ENCODE peak calls at places on chromosomes 3 and 15, in ten cellular contexts. W is NB4, O is HepG2, I is IMR-90, J is A549, D is testis, T is lower leg skin, B is GM12891, N is heart left ventricle, E is ovary. G is an unnamed sample.

GRCh38 chr3:37909067-37909911 is 47.6 kb downstream of the CTDSPL start:
- DNase-seq in I (peak), O (peak), B (no peak), E (no peak), N (no peak), T (no peak), J (no peak), D (peak), W (peak), G (no peak)

GRCh38 chr3:127706785-127707351 is 34.1 kb downstream of the ABTB1 start:
- DNase-seq in D (no peak), B (no peak), E (no peak), O (no peak), W (no peak), N (no peak), I (no peak), J (no peak), T (no peak), G (peak)

GRCh38 chr3:39407773-39408492 is 1.4 kb downstream of the RPSA start:
- DNase-seq in J (no peak), O (no peak), I (peak), B (no peak), D (no peak), W (no peak), T (no peak), E (no peak), N (no peak), G (no peak)

GRCh38 chr3:61853912-61854311 is 292.5 kb downstream of the PTPRG start:
- DNase-seq in B (no peak), J (no peak), O (no peak), I (no peak), E (no peak), W (no peak), N (no peak), D (no peak), T (no peak), G (no peak)

GRCh38 chr3:72139316-72139715 is 354.4 kb upstream of the PROK2 start:
- DNase-seq in B (no peak), O (no peak), D (no peak), N (no peak), J (no peak), I (no peak), W (no peak), E (no peak), T (no peak), G (no peak)

GRCh38 chr3:83317605-83318004 is 1556.2 kb upstream of the GBE1 start:
- DNase-seq in W (no peak), D (no peak), O (no peak), T (no peak), E (no peak), I (no peak), B (no peak), J (no peak), N (no peak), G (no peak)

GRCh38 chr3:11558918-11559815 is 84.5 kb downstream of the VGLL4 start:
- DNase-seq in O (peak), T (no peak), W (no peak), I (no peak), E (no peak), J (no peak), D (no peak), B (no peak), N (no peak), G (no peak)

GRCh38 chr3:45712434-45713110 is 23.4 kb downstream of the SACM1L start:
- DNase-seq in W (no peak), E (no peak), T (no peak), O (no peak), D (no peak), B (no peak), J (no peak), I (no peak), N (no peak), G (no peak)

GRCh38 chr15:55586808-55587207 is 1.3 kb downstream of the PYGO1 start:
- DNase-seq in O (no peak), I (peak), N (no peak), W (no peak), E (no peak), D (no peak), B (no peak), T (no peak), J (no peak), G (peak)

GRCh38 chr3:105982207-105982606 is 113.4 kb upstream of the CBLB start:
- DNase-seq in N (no peak), O (no peak), B (no peak), I (no peak), J (no peak), E (no peak), T (no peak), W (no peak), D (no peak), G (no peak)

GRCh38 chr15:91572110-91572509 is 281.4 kb upstream of the SLCO3A1 start:
- DNase-seq in T (no peak), D (peak), J (no peak), W (peak), B (no peak), I (peak), E (peak), N (no peak), O (no peak), G (no peak)

GRCh38 chr3:109050591-109051167 is 67.3 kb downstream of the MORC1 start:
- DNase-seq in N (no peak), I (peak), T (no peak), B (no peak), J (peak), E (no peak), W (peak), O (peak), D (no peak), G (peak)

GRCh38 chr3:196659901-196660351 is 20.4 kb downstream of the NRROS start:
- DNase-seq in T (no peak), N (no peak), D (no peak), B (no peak), W (no peak), O (no peak), J (no peak), I (no peak), E (no peak), G (no peak)
- TF ChIP-seq POLR2A in T (no peak), N (no peak), D (no peak), B (no peak), W (no peak), O (no peak), J (no peak), I (no peak), E (no peak), G (no peak)

GRCh38 chr3:133943639-133944131 is 48.0 kb upstream of the RAB6B start:
- DNase-seq in E (no peak), T (no peak), B (no peak), N (no peak), D (peak), W (peak), O (no peak), I (peak), J (peak), G (peak)
- TF ChIP-seq POLR2A in E (no peak), T (no peak), B (no peak), N (no peak), D (no peak), W (no peak), O (no peak), I (no peak), J (no peak), G (no peak)

DNA sequence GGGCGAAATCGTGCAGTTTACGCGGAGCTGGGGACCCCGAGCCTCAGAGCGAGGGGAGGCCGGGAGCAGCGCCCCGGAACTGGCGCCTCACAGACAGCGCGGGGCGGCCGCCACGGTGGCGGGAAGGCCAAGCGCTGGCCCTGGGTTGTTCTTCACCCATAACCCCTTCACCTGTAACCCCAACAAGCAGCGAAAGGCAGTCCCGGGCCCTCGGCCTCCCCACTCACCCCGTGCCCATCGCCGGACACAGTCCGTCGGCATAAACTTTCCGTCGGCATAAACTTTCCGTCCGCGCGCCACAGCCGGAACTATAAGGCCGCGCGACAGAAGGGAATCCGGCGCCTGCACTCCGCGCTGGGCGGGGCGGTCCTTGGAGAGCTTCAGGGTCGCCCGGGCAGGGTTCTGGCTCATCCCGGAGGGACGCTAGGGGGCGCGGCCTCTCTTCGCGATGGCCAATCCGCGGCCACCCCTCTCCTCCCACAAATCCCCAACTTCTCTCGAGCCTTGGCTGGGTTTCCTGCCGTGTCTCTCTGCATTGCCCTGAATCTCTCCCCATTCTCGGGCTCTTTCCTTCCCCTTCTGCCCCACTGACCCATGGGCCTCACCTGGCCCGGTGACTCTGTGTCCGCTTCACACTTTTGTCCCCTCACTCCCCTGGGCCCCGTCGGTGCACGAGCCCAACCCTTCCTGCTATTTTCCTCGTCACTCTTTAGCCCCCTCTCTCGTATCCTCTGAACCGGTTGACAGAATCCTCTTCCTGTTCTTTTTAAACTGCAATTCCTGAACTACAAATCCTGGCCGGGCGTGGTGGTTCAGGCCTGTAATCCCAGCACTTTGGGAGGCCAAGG is at the start of gene INTS14:
- DNase-seq in B (peak), J (peak), E (peak), I (peak), W (peak), T (peak), N (peak), O (peak), D (peak), G (peak)
- TF ChIP-seq POLR2A in B (peak), J (peak), E (peak), I (peak), W (peak), T (no peak), N (peak), O (peak), D (no peak), G (peak)

DNA sequence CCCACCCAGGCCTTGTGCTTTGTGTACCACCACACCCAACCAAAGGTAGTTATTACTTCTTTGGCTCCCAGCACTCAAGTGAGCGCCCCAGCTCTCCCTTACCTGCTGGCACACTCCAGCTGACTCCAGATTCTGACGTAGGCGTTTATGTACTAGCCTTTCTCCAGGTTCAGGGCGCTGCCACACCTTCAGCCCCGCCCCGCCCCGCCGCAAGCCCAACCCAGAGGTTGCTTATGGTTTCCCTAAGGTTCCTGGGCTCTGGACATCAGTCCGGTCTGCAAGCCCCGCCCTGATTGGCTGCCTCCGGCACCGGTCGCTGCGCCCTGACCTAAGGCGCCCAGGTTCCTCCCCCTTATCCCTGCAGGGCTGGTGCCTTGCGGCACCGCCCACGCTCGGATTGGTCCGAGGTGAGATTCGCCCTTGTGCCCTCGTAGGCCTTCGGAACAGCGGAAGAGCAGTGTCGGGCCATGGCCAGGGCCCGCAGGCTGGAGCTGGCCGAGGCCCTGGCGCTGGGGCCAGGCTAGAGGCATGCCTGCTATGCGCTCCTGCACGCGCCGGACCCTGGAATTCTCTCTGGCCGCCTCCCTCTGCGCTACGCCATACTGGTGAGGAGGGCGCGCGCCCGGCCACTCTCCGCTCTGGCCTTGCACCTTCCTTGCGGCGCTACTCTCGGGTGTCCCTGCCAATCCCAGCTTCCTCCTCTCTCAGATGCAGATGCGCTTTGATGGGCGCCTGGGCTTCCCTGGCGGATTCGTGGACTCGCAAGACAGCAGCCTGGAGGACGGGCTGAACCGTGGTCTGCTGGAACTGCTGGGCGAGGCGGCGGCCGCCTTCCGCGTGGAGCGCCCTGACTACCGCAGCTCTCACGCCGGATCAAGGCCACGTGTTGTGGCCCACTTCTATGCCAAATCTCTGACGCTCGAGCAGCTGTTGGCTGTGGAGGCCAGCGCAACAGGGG is 19.8 kb upstream of the NUDT16 start:
- DNase-seq in D (peak), E (peak), B (peak), T (peak), W (no peak), O (no peak), I (peak), N (peak), J (peak), G (peak)
- TF ChIP-seq POLR2A in D (no peak), E (no peak), B (no peak), T (no peak), W (no peak), O (no peak), I (no peak), N (peak), J (no peak), G (peak)

GRCh38 chr3:186826316-186826977 is 16.1 kb upstream of the ADIPOQ start:
- DNase-seq in W (no peak), J (no peak), D (no peak), I (no peak), B (no peak), T (no peak), O (no peak), E (peak), N (no peak), G (peak)
- TF ChIP-seq POLR2A in W (no peak), J (no peak), D (no peak), I (no peak), B (no peak), T (no peak), O (no peak), E (no peak), N (no peak), G (no peak)

GRCh38 chr15:76177491-76178040 is 117.8 kb downstream of the TMEM266 start:
- DNase-seq in E (no peak), I (peak), D (no peak), B (no peak), T (peak), W (no peak), N (peak), J (peak), O (peak), G (no peak)
- TF ChIP-seq POLR2A in E (no peak), I (no peak), D (no peak), B (no peak), T (no peak), W (no peak), N (no peak), J (no peak), O (no peak), G (no peak)

GRCh38 chr3:23608650-23609049 is 197.1 kb upstream of the UBE2E1 start:
- DNase-seq in J (no peak), W (no peak), T (no peak), N (no peak), I (no peak), B (no peak), O (no peak), D (no peak), E (no peak), G (no peak)
- TF ChIP-seq POLR2A in J (no peak), W (no peak), T (no peak), N (no peak), I (no peak), B (no peak), O (no peak), D (no peak), E (no peak), G (no peak)

GRCh38 chr3:194475138-194475932 is 11.5 kb downstream of the ATP13A3 start:
- DNase-seq in T (no peak), J (no peak), D (no peak), O (no peak), I (peak), E (no peak), W (no peak), N (no peak), B (no peak), G (no peak)
- TF ChIP-seq POLR2A in T (no peak), J (no peak), D (no peak), O (no peak), I (no peak), E (no peak), W (no peak), N (no peak), B (no peak), G (no peak)

GRCh38 chr15:28094732-28095521 is 4.2 kb downstream of the OCA2 start:
- DNase-seq in B (no peak), T (no peak), E (no peak), W (no peak), J (no peak), I (no peak), N (no peak), O (no peak), D (no peak), G (peak)
- TF ChIP-seq POLR2A in B (no peak), T (no peak), E (no peak), W (no peak), J (no peak), I (no peak), N (no peak), O (no peak), D (no peak), G (no peak)